ENCODE peak calls at places on chromosomes 1 and 21, in ten cellular contexts. G, Y, U, K, Q, P, H, J, D and O are unnamed samples.

GRCh38 chr1:1034438-1034759 is 14.5 kb downstream of the AGRN start:
- DNase-seq in J (no peak), Y (no peak), K (no peak), P (no peak), D (no peak), Q (no peak), U (no peak), G (no peak), H (no peak), O (no peak)

GRCh38 chr1:201178718-201179117 is 11.9 kb upstream of the IGFN1 start:
- DNase-seq in J (no peak), K (no peak), Y (no peak), U (no peak), Q (no peak), H (no peak), P (no peak), D (no peak), G (no peak), O (no peak)

GRCh38 chr1:179575497-179576314 is at the start of gene NPHS2:
- DNase-seq in H (no peak), J (no peak), G (no peak), D (no peak), U (no peak), Q (no peak), K (no peak), Y (no peak), P (no peak), O (no peak)

GRCh38 chr1:185696419-185697150 is 37.6 kb upstream of the HMCN1 start:
- DNase-seq in Q (no peak), K (no peak), D (no peak), Y (no peak), G (no peak), H (no peak), P (no peak), U (peak), J (peak), O (no peak)

GRCh38 chr1:229407206-229408026 is 26.5 kb downstream of the ACTA1 start:
- DNase-seq in P (peak), J (no peak), D (no peak), G (no peak), Q (no peak), H (no peak), Y (no peak), K (no peak), U (no peak), O (peak)

GRCh38 chr1:232743999-232744398 is 61.2 kb upstream of the MAP10 start:
- DNase-seq in D (no peak), P (no peak), Y (no peak), Q (no peak), G (no peak), J (no peak), U (no peak), H (no peak), K (no peak), O (no peak)

GRCh38 chr1:241606544-241606943 is 33.6 kb downstream of the CHML start:
- DNase-seq in U (no peak), D (no peak), Q (peak), P (no peak), H (no peak), J (no peak), K (no peak), G (no peak), Y (no peak), O (peak)

GRCh38 chr1:248686815-248687214 is 15.8 kb downstream of the OR14I1 start:
- DNase-seq in Q (no peak), P (peak), U (no peak), J (no peak), K (no peak), G (no peak), D (no peak), Y (no peak), H (no peak), O (no peak)

GRCh38 chr1:47656719-47657685 is 219.2 kb downstream of the FOXD2 start:
- DNase-seq in Q (peak), K (no peak), H (no peak), G (no peak), Y (peak), D (peak), P (no peak), U (no peak), J (no peak), O (no peak)

GRCh38 chr1:173669491-173669941 is at the start of gene ANKRD45:
- DNase-seq in Y (no peak), Q (peak), G (no peak), D (no peak), J (peak), K (peak), P (peak), U (no peak), H (no peak), O (peak)

GRCh38 chr1:38787041-38787440 is 72.5 kb downstream of the RRAGC start:
- DNase-seq in J (no peak), H (no peak), K (no peak), Q (no peak), U (no peak), G (no peak), P (no peak), Y (no peak), D (peak), O (no peak)

GRCh38 chr1:201552941-201553341 is 14.0 kb downstream of the NAV1 start:
- DNase-seq in K (no peak), H (no peak), P (no peak), J (peak), G (no peak), Q (peak), U (no peak), Y (no peak), D (no peak), O (peak)

GRCh38 chr1:117682372-117682771 is 76.5 kb downstream of the TENT5C start:
- DNase-seq in J (no peak), Q (no peak), K (no peak), H (no peak), Y (no peak), U (no peak), D (no peak), G (no peak), P (no peak), O (no peak)

GRCh38 chr21:16587671-16588379 is 858.0 kb downstream of the USP25 start:
- DNase-seq in Y (no peak), H (no peak), Q (peak), U (peak), J (peak), P (no peak), D (no peak), K (peak), G (no peak), O (peak)

GRCh38 chr1:203354246-203354645 is 3.3 kb upstream of the FMOD start:
- DNase-seq in Y (peak), D (no peak), G (no peak), Q (peak), P (no peak), U (no peak), J (peak), H (no peak), K (no peak), O (peak)

GRCh38 chr1:55428944-55429931 is 214.1 kb upstream of the USP24 start:
- DNase-seq in H (peak), U (no peak), G (no peak), Q (peak), J (peak), K (no peak), Y (peak), P (no peak), D (no peak), O (peak)

GRCh38 chr1:6645022-6645421 is 20.4 kb downstream of the THAP3 start:
- DNase-seq in Q (no peak), U (no peak), Y (no peak), D (no peak), P (no peak), G (no peak), K (no peak), J (no peak), H (no peak), O (no peak)

GRCh38 chr1:185441608-185442007 is 124.6 kb upstream of the IVNS1ABP start:
- DNase-seq in D (no peak), G (peak), K (no peak), P (no peak), Q (peak), H (no peak), Y (no peak), J (peak), U (no peak), O (peak)

GRCh38 chr1:192579319-192579738 is 3.8 kb downstream of the RGS1 start:
- DNase-seq in G (no peak), Q (peak), K (peak), Y (no peak), H (no peak), U (no peak), P (peak), J (no peak), D (no peak), O (peak)

GRCh38 chr21:33873116-33873515 is 42.5 kb downstream of the ATP5PO start:
- DNase-seq in J (no peak), D (no peak), G (no peak), H (no peak), K (no peak), Q (no peak), Y (no peak), P (no peak), U (no peak), O (no peak)

GRCh38 chr1:109979489-109980091 is 5.0 kb upstream of the AHCYL1 start:
- DNase-seq in G (no peak), K (no peak), Q (peak), Y (peak), U (no peak), J (peak), D (no peak), P (no peak), H (peak), O (peak)

GRCh38 chr1:226686440-226687436 is 52.3 kb downstream of the ITPKB start:
- DNase-seq in Q (no peak), K (no peak), G (no peak), D (no peak), P (no peak), Y (no peak), U (peak), H (no peak), J (no peak), O (no peak)

GRCh38 chr1:85047472-85048295 is 616 bp downstream of the MCOLN3 start:
- DNase-seq in G (no peak), Q (no peak), D (no peak), P (peak), U (peak), J (no peak), Y (no peak), H (no peak), K (no peak), O (peak)